ENCODE peak calls at places on chromosomes 7 and 10, in six cellular contexts. M, O, J, Q, V and H are unnamed samples.

GRCh38 chr10:88386878-88387773 is 196.0 kb downstream of the RNLS start:
- DNase-seq in M (no peak), O (peak), J (peak), Q (peak), V (no peak), H (peak)

GRCh38 chr7:79227035-79227434 is 226.4 kb downstream of the MAGI2 start:
- DNase-seq in M (no peak), O (no peak), J (no peak), Q (no peak), V (no peak), H (no peak)

GRCh38 chr10:129652021-129652420 is 185.0 kb downstream of the MGMT start:
- DNase-seq in M (no peak), O (no peak), J (no peak), Q (no peak), V (no peak), H (no peak)

GRCh38 chr10:71795248-71795647 is 21.9 kb upstream of the VSIR start:
- DNase-seq in M (no peak), O (peak), J (no peak), Q (no peak), V (no peak), H (no peak)

GRCh38 chr7:151249732-151250072 is 1.2 kb upstream of the SMARCD3 start:
- DNase-seq in M (no peak), O (peak), J (no peak), Q (no peak), V (no peak), H (no peak)

GRCh38 chr10:16915308-16915707 is 98.1 kb upstream of the RSU1 start:
- DNase-seq in M (no peak), O (no peak), J (no peak), Q (no peak), V (no peak), H (no peak)

GRCh38 chr10:49552277-49552676 is 13.4 kb upstream of the ERCC6 start:
- DNase-seq in M (no peak), O (no peak), J (no peak), Q (no peak), V (no peak), H (no peak)

GRCh38 chr7:119545118-119545517 is 727.9 kb upstream of the KCND2 start:
- DNase-seq in M (no peak), O (no peak), J (peak), Q (no peak), V (no peak), H (peak)

GRCh38 chr10:661891-662605 is 27.4 kb downstream of the DIP2C start:
- DNase-seq in M (no peak), O (no peak), J (no peak), Q (no peak), V (no peak), H (no peak)

GRCh38 chr10:103835121-103836045 is 20.0 kb downstream of the SH3PXD2A start:
- DNase-seq in M (no peak), O (no peak), J (peak), Q (no peak), V (no peak), H (no peak)

GRCh38 chr10:93261961-93262610 is 188.4 kb downstream of the CYP26A1 start:
- DNase-seq in M (no peak), O (no peak), J (no peak), Q (no peak), V (no peak), H (peak)

GRCh38 chr7:113548137-113548536 is 370.7 kb downstream of the PPP1R3A start:
- DNase-seq in M (no peak), O (no peak), J (no peak), Q (no peak), V (no peak), H (no peak)

GRCh38 chr10:12780634-12781601 is 220.6 kb downstream of the CCDC3 start:
- DNase-seq in M (peak), O (no peak), J (peak), Q (no peak), V (no peak), H (no peak)

GRCh38 chr7:131325179-131325840 is 2.4 kb upstream of the MKLN1 start:
- DNase-seq in M (no peak), O (no peak), J (no peak), Q (no peak), V (no peak), H (no peak)